ENCODE peak calls at places on chromosomes 6 and 20, in six cellular contexts. X is endothelial cell of umbilical vein, Y is fibroblast of lung, J is GM23248, B is PC-3, D is PC-9. C is an unnamed sample.

GRCh38 chr6:137271245-137272183 is 52.3 kb upstream of the IFNGR1 start:
- DNase-seq in B (peak), X (peak), Y (peak), D (no peak), J (peak), C (peak)

GRCh38 chr6:43103253-43103876 is 27.3 kb downstream of the PTK7 start:
- DNase-seq in B (no peak), X (no peak), Y (no peak), D (no peak), J (no peak), C (no peak)

GRCh38 chr6:143063631-143064030 is 2.9 kb downstream of the AIG1 start:
- DNase-seq in J (no peak), D (no peak), X (no peak), B (no peak), Y (no peak), C (no peak)

GRCh38 chr6:33768644-33769120 is 20.2 kb downstream of the LEMD2 start:
- DNase-seq in B (peak), D (peak), Y (peak), J (peak), X (peak), C (peak)

GRCh38 chr6:70423189-70424133 is 10.2 kb downstream of the FAM135A start:
- DNase-seq in J (no peak), D (no peak), Y (no peak), X (no peak), B (no peak), C (peak)

GRCh38 chr6:89081129-89081422 is 525 bp downstream of the PNRC1 start:
- DNase-seq in J (no peak), B (peak), Y (no peak), D (peak), X (no peak), C (no peak)

GRCh38 chr6:157531169-157531985 is 150.4 kb downstream of the ZDHHC14 start:
- DNase-seq in X (peak), Y (no peak), B (no peak), J (no peak), D (no peak), C (peak)

GRCh38 chr20:64084209-64085152 is at the start of gene LKAAEAR1:
- DNase-seq in Y (no peak), J (peak), D (no peak), B (no peak), X (no peak), C (no peak)

GRCh38 chr6:70956451-70957283 is at the start of gene B3GAT2:
- DNase-seq in X (peak), Y (peak), B (no peak), D (no peak), J (peak), C (no peak)

GRCh38 chr6:103672169-103672568 is 1187.5 kb downstream of the HACE1 start:
- DNase-seq in X (no peak), B (peak), D (no peak), J (no peak), Y (no peak), C (no peak)

GRCh38 chr6:84910881-84911607 is 146.6 kb upstream of the TBX18 start:
- DNase-seq in D (no peak), X (peak), B (no peak), J (no peak), Y (no peak), C (peak)

GRCh38 chr6:102488729-102489128 is 1095.2 kb downstream of the GRIK2 start:
- DNase-seq in X (no peak), D (no peak), B (peak), J (no peak), Y (peak), C (no peak)

GRCh38 chr20:38202982-38203293 is 37.9 kb upstream of the TGM2 start:
- DNase-seq in J (no peak), B (no peak), X (no peak), Y (no peak), D (no peak), C (no peak)

GRCh38 chr6:159067334-159067733 is 22.5 kb upstream of the TAGAP start:
- DNase-seq in Y (no peak), D (no peak), J (no peak), B (peak), X (no peak), C (no peak)

GRCh38 chr20:10565191-10565921 is 108.4 kb downstream of the JAG1 start:
- DNase-seq in J (peak), B (peak), X (peak), Y (peak), D (no peak), C (peak)

DNA sequence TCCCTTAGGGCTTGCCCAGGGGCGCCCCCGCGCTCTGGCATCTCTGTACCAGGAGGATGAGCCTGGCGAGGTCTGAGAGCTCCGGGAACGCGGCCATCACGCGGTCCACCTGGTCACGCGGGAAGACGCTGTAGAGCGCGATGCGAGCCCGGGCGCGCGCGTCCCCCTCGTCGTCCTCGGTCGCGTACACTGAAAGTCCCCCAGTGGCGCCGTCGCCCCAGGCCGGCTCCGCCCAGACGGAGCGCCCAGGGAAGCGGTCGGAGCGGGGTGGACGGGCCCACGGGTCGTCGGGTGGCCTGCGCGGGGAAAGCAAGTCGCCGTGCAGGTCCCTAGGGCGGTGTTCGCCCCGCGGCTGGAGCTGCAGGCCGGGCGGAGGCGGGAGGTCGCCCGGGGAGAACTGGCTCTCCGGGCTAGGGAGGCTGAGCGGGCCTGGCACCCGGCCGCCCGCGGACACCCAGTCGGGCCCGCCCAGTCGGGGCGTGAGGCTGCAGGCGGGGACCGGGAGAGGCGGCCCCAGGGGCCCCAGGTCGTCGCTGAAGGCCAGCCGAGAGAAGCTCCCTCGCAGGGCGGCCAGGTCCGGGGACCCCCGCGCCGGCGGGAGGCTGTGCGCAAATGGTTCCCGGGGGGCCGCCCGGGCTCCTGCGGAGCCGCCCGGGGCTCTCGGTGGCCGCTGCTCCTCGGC is 34.0 kb downstream of the ZC3H12D start:
- DNase-seq in Y (no peak), X (no peak), J (peak), B (no peak), D (peak), C (no peak)
- TF ChIP-seq EZH2 in Y (no peak), X (peak), J (no peak), B (no peak), D (no peak), C (no peak)

GRCh38 chr20:46175127-46175494 is 57.0 kb downstream of the CD40 start:
- DNase-seq in J (no peak), B (no peak), Y (no peak), D (no peak), X (no peak), C (no peak)

GRCh38 chr20:46172961-46173536 is 54.9 kb downstream of the CD40 start:
- DNase-seq in J (no peak), B (no peak), X (no peak), Y (no peak), D (no peak), C (no peak)

GRCh38 chr20:46172455-46172854 is 54.3 kb downstream of the CD40 start:
- DNase-seq in Y (no peak), J (no peak), B (no peak), X (no peak), D (no peak), C (no peak)

GRCh38 chr20:46174469-46175126 is 56.5 kb downstream of the CD40 start:
- DNase-seq in Y (peak), B (peak), D (peak), X (peak), J (peak), C (peak)

DNA sequence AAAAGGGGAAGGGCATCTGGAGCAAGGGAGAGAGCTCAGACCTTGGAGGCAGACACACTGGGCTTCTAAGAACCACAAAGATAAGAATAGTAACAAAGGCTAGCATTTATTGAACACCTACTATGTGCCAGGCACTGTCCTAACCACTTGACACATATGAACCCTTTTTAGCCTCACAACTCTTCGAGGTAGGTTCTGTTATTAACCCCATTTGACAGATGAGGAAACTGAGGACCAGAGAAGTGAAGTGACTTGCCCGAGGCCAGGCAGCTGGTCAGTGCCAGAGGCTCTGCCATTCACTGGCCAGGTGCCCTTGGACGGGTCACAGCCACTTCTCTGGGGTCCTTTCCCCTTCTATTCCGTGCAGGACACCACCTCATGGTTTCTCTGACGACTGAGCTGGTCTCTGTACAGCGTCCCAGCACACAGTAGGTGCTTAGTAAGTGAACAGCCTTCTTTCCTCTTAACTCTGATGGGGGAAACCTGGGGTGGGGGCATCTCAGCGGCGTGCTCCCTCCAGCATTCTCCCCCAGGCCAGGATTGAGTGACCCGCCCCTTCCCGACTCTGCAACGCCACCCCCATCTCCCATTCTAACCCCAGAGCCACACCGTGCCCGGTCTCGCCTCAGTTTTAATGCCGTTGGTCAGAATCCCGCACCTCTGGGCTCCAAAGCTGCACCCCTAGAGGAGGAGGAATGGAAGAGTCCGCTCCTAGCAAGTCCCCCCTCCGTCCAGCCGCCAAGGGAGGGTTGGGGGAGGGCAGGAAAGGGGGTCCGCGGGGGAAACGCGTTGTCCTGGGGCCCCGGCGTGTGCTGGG is 55.7 kb downstream of the CD40 start:
- DNase-seq in D (no peak), B (no peak), Y (no peak), J (no peak), X (no peak), C (no peak)
- TF ChIP-seq EZH2 in D (peak), B (no peak), Y (peak), J (no peak), X (peak), C (peak)

DNA sequence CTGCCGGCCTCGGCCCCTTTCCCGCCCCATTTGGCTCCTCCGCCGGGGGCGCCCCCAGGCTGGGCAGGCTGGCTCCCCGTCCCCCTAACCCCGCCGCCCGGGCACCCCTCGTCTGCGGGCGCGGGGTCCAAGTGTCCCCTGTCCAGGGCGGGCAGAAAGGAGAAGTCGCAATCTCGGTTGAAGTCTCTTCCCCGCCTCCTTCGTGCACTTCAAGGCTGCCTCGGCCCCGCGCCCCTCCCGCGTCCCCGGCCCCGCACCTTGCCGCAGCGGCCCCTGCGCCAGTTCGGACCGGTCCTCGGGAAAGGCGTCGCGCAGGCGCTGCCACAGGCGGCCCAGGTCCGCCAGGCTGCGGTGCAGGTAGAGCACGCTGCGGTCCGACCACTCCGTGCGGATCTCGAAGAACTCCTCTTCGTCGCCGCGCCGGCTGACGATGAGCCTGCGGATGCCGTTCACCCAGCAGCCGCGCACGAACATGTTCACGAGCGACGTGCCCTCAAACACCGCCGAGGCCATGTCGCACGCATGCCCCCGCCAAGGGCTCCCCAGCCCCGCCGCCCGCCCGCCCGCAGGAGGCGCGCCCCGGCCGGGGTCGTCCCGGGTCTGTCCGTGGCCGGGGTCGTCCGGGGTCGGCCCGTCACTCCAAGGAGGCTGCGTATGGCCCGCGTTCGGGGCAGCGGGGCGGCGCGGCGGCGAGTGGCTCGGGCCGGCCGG is at the start of gene PXDC1:
- DNase-seq in J (peak), X (peak), D (peak), B (peak), Y (no peak), C (no peak)
- TF ChIP-seq EZH2 in J (no peak), X (no peak), D (no peak), B (no peak), Y (no peak), C (no peak)

DNA sequence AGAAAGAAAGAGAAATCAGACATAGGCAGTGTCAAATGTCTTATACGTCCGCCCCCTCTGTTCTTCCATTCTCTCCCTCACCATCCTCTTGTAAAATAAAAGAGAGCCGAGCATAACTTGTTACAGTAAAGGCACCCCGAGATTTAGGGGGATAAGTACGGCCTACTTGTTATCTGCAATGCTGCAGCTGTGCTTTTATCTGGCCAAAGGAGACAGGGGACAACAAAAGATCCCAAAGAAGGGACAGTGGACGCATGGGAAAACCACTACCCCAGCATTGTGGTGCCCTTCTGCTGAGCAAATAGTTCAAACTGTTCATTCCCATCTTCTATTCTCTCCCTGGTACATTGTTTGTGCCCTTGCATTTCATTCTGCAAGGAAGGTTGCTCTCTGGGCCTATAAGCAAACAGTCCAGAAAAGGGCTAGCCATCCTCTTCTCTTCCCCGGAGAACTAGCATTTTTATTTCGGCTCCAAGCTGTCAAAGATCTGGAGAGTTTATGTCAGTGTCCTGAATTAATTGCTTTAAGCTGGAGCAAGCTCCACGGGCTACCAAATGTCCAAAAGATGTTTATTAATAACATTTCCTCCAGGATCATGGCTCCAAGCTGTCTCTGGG is 22.3 kb downstream of the FOXA2 start:
- DNase-seq in J (no peak), Y (no peak), B (no peak), X (no peak), D (no peak), C (no peak)
- TF ChIP-seq EZH2 in J (no peak), Y (no peak), B (no peak), X (peak), D (no peak), C (no peak)

GRCh38 chr6:166862287-166862977 is 93.9 kb downstream of the RNASET2 start:
- DNase-seq in Y (no peak), D (no peak), X (no peak), J (peak), B (no peak), C (no peak)
- TF ChIP-seq EZH2 in Y (peak), D (no peak), X (no peak), J (peak), B (no peak), C (no peak)

GRCh38 chr6:121430514-121431460 is 4.7 kb upstream of the GJA1 start:
- DNase-seq in J (peak), Y (peak), D (no peak), X (peak), B (peak), C (peak)
- TF ChIP-seq EZH2 in J (no peak), Y (no peak), D (no peak), X (no peak), B (no peak), C (no peak)

DNA sequence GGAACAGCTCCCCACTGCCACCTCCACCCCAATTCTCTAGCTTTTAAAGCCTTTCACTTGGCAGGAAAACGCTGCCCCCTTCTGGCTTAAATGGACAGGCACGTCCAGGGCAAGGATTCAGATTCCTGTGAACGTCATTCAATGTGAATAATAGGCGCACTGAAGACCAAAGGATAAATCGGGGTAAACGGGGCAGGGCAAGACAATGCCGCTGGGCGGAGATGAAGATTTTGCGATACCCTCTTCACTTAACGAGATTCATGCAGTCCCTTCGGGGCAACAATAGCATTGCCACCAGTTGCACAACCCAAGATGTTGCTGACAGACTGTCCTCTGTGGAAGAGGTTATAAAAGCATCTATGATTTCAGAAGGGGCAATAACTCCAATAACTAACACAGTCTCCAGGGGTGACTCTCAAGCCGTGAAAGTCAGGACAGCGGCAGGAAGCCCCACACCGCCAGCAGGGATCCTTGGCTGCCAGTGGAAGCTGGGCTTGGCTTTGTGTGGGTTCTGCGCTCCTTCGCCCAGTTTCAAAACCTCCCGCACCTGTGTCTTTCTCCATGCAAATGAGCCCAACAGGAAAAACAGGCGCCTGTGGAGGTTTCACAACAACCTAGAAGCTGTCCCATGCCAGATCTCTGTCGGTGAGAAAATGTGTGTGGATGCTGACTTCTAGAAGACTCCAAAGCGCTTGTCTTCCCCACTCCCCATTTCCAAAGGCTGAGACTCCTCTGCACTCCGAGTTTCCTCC is 291.8 kb downstream of the BMP7 start:
- DNase-seq in D (peak), X (no peak), Y (peak), B (peak), J (peak), C (peak)
- TF ChIP-seq EZH2 in D (no peak), X (no peak), Y (no peak), B (no peak), J (no peak), C (no peak)

DNA sequence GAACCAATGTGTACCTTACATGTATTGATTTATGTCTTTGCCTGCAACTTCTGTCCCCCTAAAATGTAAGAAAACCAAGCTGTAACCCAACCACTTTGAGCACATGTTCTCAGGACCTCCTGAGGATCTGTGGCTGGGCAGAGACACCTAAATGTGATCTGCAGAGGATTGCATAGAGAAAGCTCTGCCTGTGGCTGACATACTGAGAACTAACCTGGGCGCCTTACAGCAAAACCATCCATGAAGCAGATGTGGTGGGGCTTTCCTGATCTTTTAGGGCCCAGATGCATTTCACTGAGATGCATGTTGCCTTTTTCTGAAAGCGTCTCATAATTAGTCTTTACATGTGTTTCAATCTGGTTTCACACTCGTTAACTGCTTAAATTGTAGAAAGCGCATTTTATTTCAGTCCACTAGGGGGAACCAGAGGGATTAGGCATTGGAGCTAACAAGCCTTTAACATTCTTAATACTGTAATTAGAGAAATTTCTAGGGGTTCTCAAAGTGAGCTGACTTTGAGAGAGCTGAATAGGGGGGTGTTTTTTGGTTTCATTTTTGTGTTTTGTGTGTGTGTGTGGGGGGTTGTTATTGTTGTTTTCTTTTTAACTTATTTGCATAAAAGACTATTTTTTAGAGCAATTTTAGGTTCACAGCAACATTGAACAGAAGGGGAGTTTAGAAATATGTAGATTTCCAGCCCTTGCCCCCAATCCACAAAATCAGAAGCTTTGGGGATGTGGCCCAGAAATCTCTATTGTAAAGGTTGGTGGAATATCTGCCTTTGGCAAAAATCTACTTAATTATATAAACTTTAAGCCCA is 50.9 kb upstream of the FAM184A start:
- DNase-seq in Y (peak), J (peak), X (peak), D (peak), B (peak), C (peak)
- TF ChIP-seq EZH2 in Y (no peak), J (no peak), X (no peak), D (no peak), B (no peak), C (no peak)

C was measured in HepG2.